ENCODE peak calls at places on chromosomes 11 and 22, in four cellular contexts. A, S, Q and F are unnamed samples.

GRCh38 chr11:7450836-7451235 is 34.5 kb upstream of the OLFML1 start:
- DNase-seq in A (no peak), Q (no peak), S (no peak), F (no peak)

GRCh38 chr11:59076876-59077571 is 9.1 kb upstream of the GLYATL1B start:
- DNase-seq in A (no peak), S (no peak), Q (no peak), F (no peak)

GRCh38 chr11:125055107-125055715 is 7.9 kb upstream of the SLC37A2 start:
- DNase-seq in S (no peak), Q (no peak), A (no peak), F (no peak)

GRCh38 chr22:39175127-39176066 is 22.9 kb upstream of the CBX7 start:
- DNase-seq in S (no peak), A (no peak), Q (no peak), F (no peak)

GRCh38 chr11:73143126-73143838 is 1.2 kb upstream of the FCHSD2 start:
- DNase-seq in S (peak; percentile 58), A (no peak), Q (peak; percentile 15), F (no peak)

GRCh38 chr11:64100345-64100744 is 64.6 kb downstream of the FLRT1 start:
- DNase-seq in A (no peak), S (no peak), Q (no peak), F (no peak)

GRCh38 chr11:128956401-128957203 is 13.9 kb upstream of the TP53AIP1 start:
- DNase-seq in S (peak; percentile 78), A (peak; percentile 33), Q (peak; percentile 83), F (peak; percentile 26)

GRCh38 chr11:93234602-93235207 is 36.9 kb upstream of the SLC36A4 start:
- DNase-seq in S (peak; percentile 76), A (no peak), Q (peak; percentile 88), F (peak; percentile 44)

GRCh38 chr22:45925811-45926351 is 51.1 kb downstream of the WNT7B start:
- DNase-seq in Q (no peak), A (peak; percentile 40), S (no peak), F (no peak)

GRCh38 chr11:2908130-2908529 is 21.1 kb downstream of the PHLDA2 start:
- DNase-seq in S (no peak), A (no peak), Q (no peak), F (no peak)

GRCh38 chr11:92838655-92839334 is 130.7 kb upstream of the MTNR1B start:
- DNase-seq in Q (peak; percentile 68), A (no peak), S (peak; percentile 16), F (no peak)

GRCh38 chr11:76785513-76785912 is 2.4 kb downstream of the TSKU start:
- DNase-seq in Q (no peak), S (no peak), A (no peak), F (no peak)

GRCh38 chr11:72864692-72865655 is 50.8 kb downstream of the ATG16L2 start:
- DNase-seq in S (peak; percentile 46), Q (no peak), A (no peak), F (no peak)

GRCh38 chr11:13635290-13635689 is 33.2 kb upstream of the FAR1 start:
- DNase-seq in A (no peak), S (no peak), Q (no peak), F (no peak)

GRCh38 chr11:94128171-94128745 is 383 bp upstream of the PANX1 start:
- DNase-seq in S (no peak), Q (no peak), A (no peak), F (no peak)

GRCh38 chr11:7548659-7549283 is 35.0 kb downstream of the PPFIBP2 start:
- DNase-seq in Q (peak; percentile 46), A (no peak), S (no peak), F (no peak)

GRCh38 chr11:75105462-75105925 is 8.8 kb upstream of the OR2AT4 start:
- DNase-seq in Q (peak; percentile 5), A (no peak), S (no peak), F (no peak)

GRCh38 chr11:106177311-106177710 is 99.8 kb downstream of the AASDHPPT start:
- DNase-seq in Q (no peak), A (no peak), S (no peak), F (no peak)

GRCh38 chr11:44609028-44609782 is 43.7 kb downstream of the CD82 start:
- DNase-seq in S (no peak), Q (no peak), A (no peak), F (no peak)

GRCh38 chr11:83836883-83837654 is 550.9 kb upstream of the CCDC90B start:
- DNase-seq in A (no peak), Q (peak; percentile 70), S (peak; percentile 50), F (no peak)

GRCh38 chr11:10038916-10039315 is 255.1 kb downstream of the SBF2 start:
- DNase-seq in S (peak; percentile 39), Q (no peak), A (no peak), F (no peak)

GRCh38 chr22:23065069-23065451 is 5.3 kb upstream of the GNAZ start:
- DNase-seq in Q (no peak), A (no peak), S (no peak), F (no peak)

GRCh38 chr11:48087974-48088681 is 107.8 kb downstream of the PTPRJ start:
- DNase-seq in Q (no peak), A (no peak), S (no peak), F (no peak)

GRCh38 chr22:17112491-17113042 is 8.6 kb downstream of the TMEM121B start:
- DNase-seq in A (peak; percentile 15), Q (no peak), S (no peak), F (no peak)

GRCh38 chr11:11884774-11885481 is 43.2 kb downstream of the USP47 start:
- DNase-seq in A (no peak), Q (no peak), S (no peak), F (no peak)

GRCh38 chr11:107702723-107703122 is 9.1 kb downstream of the SLN start:
- DNase-seq in A (no peak), S (peak; percentile 28), Q (no peak), F (no peak)

GRCh38 chr11:8597182-8597581 is 3.2 kb upstream of the STK33 start:
- DNase-seq in A (peak; percentile 56), S (peak; percentile 70), Q (no peak), F (no peak)

GRCh38 chr22:23401111-23401909 is 178.8 kb downstream of the IGLL1 start:
- DNase-seq in A (no peak), S (peak; percentile 75), Q (no peak), F (peak; percentile 69)

GRCh38 chr22:36467042-36467810 is 14.2 kb downstream of the TXN2 start:
- DNase-seq in Q (peak; percentile 57), A (no peak), S (peak; percentile 86), F (no peak)

GRCh38 chr11:125871391-125872137 is 15.9 kb upstream of the HYLS1 start:
- DNase-seq in Q (peak; percentile 48), S (peak; percentile 31), A (no peak), F (no peak)

GRCh38 chr11:115462004-115462541 is 42.1 kb downstream of the CADM1 start:
- DNase-seq in A (peak; percentile 13), S (peak; percentile 0), Q (no peak), F (no peak)

GRCh38 chr22:33130473-33130872 is 72.3 kb upstream of the SYN3 start:
- DNase-seq in A (no peak), Q (no peak), S (no peak), F (no peak)

DNA sequence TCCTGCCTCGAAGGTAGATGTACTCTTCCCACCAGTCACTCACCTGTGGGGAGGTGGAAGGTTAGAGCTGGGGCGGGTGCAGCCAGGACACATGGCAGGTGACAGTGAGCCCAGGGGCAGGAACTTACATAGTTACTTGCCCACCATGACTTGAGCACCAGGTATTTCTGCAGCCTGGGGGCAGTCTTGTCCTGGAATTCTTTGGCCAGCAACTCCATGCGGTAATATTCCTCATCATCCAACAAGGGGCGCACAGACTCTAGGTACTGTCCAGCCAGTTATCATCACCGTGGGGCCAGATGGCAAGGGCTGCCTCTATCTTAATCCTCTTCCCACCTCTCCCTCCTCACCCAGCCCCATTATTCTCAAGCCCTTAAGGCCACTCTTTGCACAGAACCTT is 2.2 kb downstream of the CPT1B start:
- DNase-seq in S (peak; percentile 44), A (no peak), Q (peak; percentile 60), F (no peak)
- TF ChIP-seq CTCF in S (peak; percentile 60), A (peak; percentile 42), Q (peak; percentile 49), F (peak; percentile 25)

DNA sequence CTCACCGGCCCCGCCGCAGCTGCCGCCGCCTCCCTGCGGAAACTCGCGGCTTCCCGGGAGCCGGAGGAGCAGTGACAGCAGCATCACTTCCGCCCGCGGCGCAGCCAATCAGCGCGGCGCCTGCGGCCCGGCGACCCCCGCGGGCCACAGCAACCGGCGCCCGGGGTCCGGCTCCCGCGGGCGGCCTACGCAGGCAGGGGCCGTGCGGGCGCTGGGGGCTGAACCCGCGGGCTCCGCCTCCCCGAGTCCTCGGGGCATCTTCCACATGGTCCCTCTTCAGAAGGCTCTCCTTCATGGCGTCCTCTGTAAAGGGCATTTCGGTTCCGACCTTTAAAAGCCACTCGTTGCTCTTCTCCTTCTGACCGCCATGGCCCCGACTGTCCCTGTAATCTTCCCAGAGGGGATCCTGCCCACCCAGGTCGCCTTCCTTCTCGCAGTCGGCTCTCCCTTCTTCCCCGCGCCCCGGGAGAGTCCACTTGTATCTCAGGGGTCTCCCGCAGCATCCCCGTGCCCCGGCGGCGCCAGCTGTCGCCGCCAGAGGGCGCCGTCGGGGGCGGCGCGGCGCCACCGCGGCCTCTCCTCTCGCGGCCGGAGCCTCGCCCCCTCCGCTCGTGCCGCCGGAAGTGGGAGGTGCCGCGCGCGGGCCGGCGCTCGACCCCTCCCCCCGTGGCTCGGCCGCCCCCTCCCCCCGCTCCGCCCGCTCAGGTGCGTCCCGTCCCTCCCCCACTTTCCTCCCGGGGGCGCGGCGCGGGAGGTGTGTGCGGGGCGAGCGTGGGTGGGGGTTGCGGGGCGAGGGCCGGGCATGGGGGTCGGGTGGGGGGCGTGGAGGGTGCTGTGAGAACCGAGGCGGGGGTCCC is at the start of the genes PCSK7 and RNF214:
- DNase-seq in S (peak; percentile 61), A (no peak), Q (peak; percentile 90), F (no peak)
- TF ChIP-seq CTCF in S (peak; percentile 95), A (peak; percentile 68), Q (peak; percentile 69), F (peak; percentile 62)

GRCh38 chr11:35009941-35010337 is 93.5 kb downstream of the PDHX start:
- DNase-seq in A (no peak), S (no peak), Q (no peak), F (no peak)

GRCh38 chr11:35007277-35007676 is 90.9 kb downstream of the PDHX start:
- DNase-seq in A (no peak), S (no peak), Q (no peak), F (no peak)

GRCh38 chr11:35010656-35011055 is 94.2 kb downstream of the PDHX start:
- DNase-seq in S (no peak), A (no peak), Q (no peak), F (no peak)

GRCh38 chr11:35011389-35011788 is 95.0 kb downstream of the PDHX start:
- DNase-seq in A (no peak), Q (no peak), S (peak; percentile 83), F (no peak)

DNA sequence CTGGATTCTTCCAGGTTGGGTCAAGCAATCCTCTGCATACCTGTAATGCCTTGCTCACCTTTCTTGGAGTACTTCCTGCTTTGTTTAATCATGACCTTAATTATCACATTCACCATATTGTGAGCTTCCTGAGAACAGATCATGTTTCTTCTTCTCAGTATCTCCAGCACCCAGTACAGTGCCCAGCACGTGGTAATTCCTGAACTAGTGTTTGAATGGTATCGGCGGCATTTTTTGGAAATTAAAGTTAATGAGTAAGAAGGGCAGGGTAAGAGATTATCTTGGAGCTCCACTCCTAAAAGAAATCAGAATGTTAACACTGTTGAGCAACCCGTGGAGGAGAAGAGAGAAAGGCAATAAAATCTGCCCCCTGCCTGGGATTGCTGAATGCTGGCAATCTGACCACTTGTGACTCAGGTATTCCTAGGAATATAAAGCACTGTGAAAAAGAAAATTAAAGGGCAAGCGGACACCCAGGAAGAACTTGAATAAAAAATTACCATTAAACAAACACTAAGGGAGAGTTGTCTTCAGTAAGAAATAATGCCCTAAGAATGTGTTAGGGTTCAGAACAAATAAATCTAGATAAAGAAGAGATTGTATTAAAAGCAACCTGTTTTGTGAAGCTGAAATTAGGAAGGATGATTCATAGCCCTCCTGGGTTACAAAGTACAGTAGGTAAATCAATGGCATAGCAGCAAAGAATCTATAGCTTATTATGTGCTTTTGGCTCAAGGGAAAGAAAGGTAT is 92.9 kb downstream of the PDHX start:
- DNase-seq in S (peak; percentile 74), Q (no peak), A (peak; percentile 64), F (no peak)
- TF ChIP-seq CTCF in S (peak; percentile 3), Q (no peak), A (peak; percentile 21), F (no peak)

GRCh38 chr11:66491315-66491935 is 11.2 kb downstream of the DPP3 start:
- DNase-seq in S (no peak), Q (peak; percentile 34), A (no peak), F (no peak)
- TF ChIP-seq CTCF in S (peak; percentile 34), Q (peak; percentile 39), A (peak; percentile 46), F (peak; percentile 40)